ENCODE peak calls at places on chromosome 3, in six cellular contexts. B is stimulated activated CD8-positive, alpha-beta memory T cell treated with anti-CD3 and anti-CD28 coated beads, Interleukin-12 subunit alpha, Interleukin-12 subunit beta, amount 100 ng/mL, for 4 hours; X is nucleus accumbens; C is CD8-positive, alpha-beta T cell; J is glomerular endothelial cell; K is ACHN. Z is an unnamed sample.

GRCh38 chr3:71846189-71846588 is 61.2 kb upstream of the PROK2 start:
- DNase-seq in B (no peak), X (no peak), C (no peak), J (no peak), K (no peak), Z (no peak)

GRCh38 chr3:160698806-160699205 is 21.8 kb downstream of the ARL14 start:
- DNase-seq in B (no peak), X (no peak), C (no peak), J (no peak), K (no peak), Z (no peak)

GRCh38 chr3:115325539-115325938 is 178.5 kb upstream of the ZBTB20 start:
- DNase-seq in B (no peak), X (no peak), C (no peak), J (no peak), K (peak; percentile 25), Z (no peak)

GRCh38 chr3:83048556-83048955 is 1287.1 kb upstream of the GBE1 start:
- DNase-seq in B (no peak), X (no peak), C (no peak), J (no peak), K (peak; percentile 10), Z (no peak)

GRCh38 chr3:10292505-10293419 is at the start of gene GHRL:
- DNase-seq in B (no peak), X (no peak), C (no peak), J (no peak), K (no peak), Z (no peak)

GRCh38 chr3:189169728-189170127 is 2.0 kb upstream of the TPRG1 start:
- DNase-seq in B (no peak), X (no peak), C (no peak), J (no peak), K (no peak), Z (no peak)

GRCh38 chr3:32593903-32594525 is 23.4 kb upstream of the DYNC1LI1 start:
- DNase-seq in B (no peak), X (no peak), C (no peak), J (no peak), K (no peak), Z (no peak)

GRCh38 chr3:156665296-156665695 is 9.1 kb upstream of the TIPARP start:
- DNase-seq in B (no peak), X (no peak), C (no peak), J (no peak), K (no peak), Z (no peak)

GRCh38 chr3:15794303-15794771 is 3.4 kb downstream of the ANKRD28 start:
- DNase-seq in B (no peak), X (no peak), C (no peak), J (no peak), K (peak; percentile 59), Z (no peak)

GRCh38 chr3:169029674-169030285 is 633.7 kb downstream of the MECOM start:
- DNase-seq in B (no peak), X (no peak), C (no peak), J (no peak), K (no peak), Z (no peak)

GRCh38 chr3:190125669-190126068 is 5.0 kb upstream of the P3H2 start:
- DNase-seq in B (no peak), X (no peak), C (no peak), J (no peak), K (no peak), Z (no peak)

Z was measured in sigmoid colon.